ENCODE peak calls at places on chromosome 6, in four cellular contexts. One of them, this sample, is unnamed. For H3K27me3, the result is how much of the 10 kb centered on the place peaks cover.

GRCh38 chr6:16236648-16237199 is 1.7 kb upstream of the GMPR start:
- DNase-seq in heart right ventricle: no peak
- DNase-seq in bronchial epithelial cell: no peak
- DNase-seq in pancreas: no peak
- DNase-seq in this sample: peak

GRCh38 chr6:114167583-114168576 is 174.9 kb downstream of the HS3ST5 start:
- DNase-seq in pancreas: no peak
- DNase-seq in heart right ventricle: no peak
- DNase-seq in bronchial epithelial cell: no peak
- DNase-seq in this sample: no peak

GRCh38 chr6:90226257-90226656 is 70.4 kb downstream of the BACH2 start:
- DNase-seq in heart right ventricle: no peak
- DNase-seq in pancreas: no peak
- DNase-seq in bronchial epithelial cell: peak
- DNase-seq in this sample: no peak

GRCh38 chr6:82248233-82248735 is 740 bp upstream of the IBTK start:
- DNase-seq in heart right ventricle: no peak
- DNase-seq in bronchial epithelial cell: peak
- DNase-seq in pancreas: peak
- DNase-seq in this sample: no peak

GRCh38 chr6:53165333-53165732 is 16.7 kb upstream of the GCM1 start:
- DNase-seq in heart right ventricle: no peak
- DNase-seq in bronchial epithelial cell: no peak
- DNase-seq in pancreas: no peak
- DNase-seq in this sample: no peak

GRCh38 chr6:127554435-127555006 is 22.5 kb upstream of the C6orf58 start:
- DNase-seq in heart right ventricle: no peak
- DNase-seq in bronchial epithelial cell: peak
- DNase-seq in pancreas: peak
- DNase-seq in this sample: no peak

GRCh38 chr6:112040933-112041332 is 13.0 kb upstream of the CCN6 start:
- DNase-seq in bronchial epithelial cell: no peak
- DNase-seq in heart right ventricle: no peak
- DNase-seq in pancreas: no peak
- DNase-seq in this sample: no peak

GRCh38 chr6:3746119-3746691 is 5.3 kb downstream of the PXDC1 start:
- DNase-seq in heart right ventricle: no peak
- DNase-seq in bronchial epithelial cell: no peak
- DNase-seq in pancreas: no peak
- DNase-seq in this sample: no peak

GRCh38 chr6:107647439-107647948 is 157.6 kb downstream of the SOBP start:
- DNase-seq in bronchial epithelial cell: no peak
- DNase-seq in pancreas: no peak
- DNase-seq in heart right ventricle: no peak
- DNase-seq in this sample: no peak

GRCh38 chr6:3281669-3282460 is 23.1 kb downstream of the PSMG4 start:
- DNase-seq in pancreas: no peak
- DNase-seq in bronchial epithelial cell: peak
- DNase-seq in heart right ventricle: peak
- DNase-seq in this sample: peak

GRCh38 chr6:81381382-81381916 is 371.0 kb downstream of the TENT5A start:
- DNase-seq in pancreas: no peak
- DNase-seq in heart right ventricle: no peak
- DNase-seq in bronchial epithelial cell: no peak
- DNase-seq in this sample: no peak

GRCh38 chr6:79404677-79405076 is 132.6 kb downstream of the LCA5 start:
- DNase-seq in pancreas: no peak
- DNase-seq in heart right ventricle: no peak
- DNase-seq in bronchial epithelial cell: no peak
- DNase-seq in this sample: no peak

GRCh38 chr6:29388533-29388932 is 6.9 kb upstream of the OR12D2 start:
- DNase-seq in bronchial epithelial cell: no peak
- DNase-seq in pancreas: no peak
- DNase-seq in heart right ventricle: no peak
- DNase-seq in this sample: no peak

GRCh38 chr6:99282479-99283062 is 66.9 kb downstream of the FAXC start:
- DNase-seq in heart right ventricle: no peak
- DNase-seq in bronchial epithelial cell: peak
- DNase-seq in pancreas: no peak
- DNase-seq in this sample: no peak

GRCh38 chr6:10146723-10147451 is 268.0 kb downstream of the TFAP2A start:
- DNase-seq in pancreas: peak
- DNase-seq in bronchial epithelial cell: peak
- DNase-seq in heart right ventricle: peak
- DNase-seq in this sample: no peak

GRCh38 chr6:148868314-148868713 is 121.5 kb downstream of the UST start:
- DNase-seq in bronchial epithelial cell: no peak
- DNase-seq in pancreas: no peak
- DNase-seq in heart right ventricle: no peak
- DNase-seq in this sample: no peak

GRCh38 chr6:20266851-20267608 is 54.8 kb upstream of the MBOAT1 start:
- DNase-seq in heart right ventricle: no peak
- DNase-seq in pancreas: no peak
- DNase-seq in bronchial epithelial cell: peak
- DNase-seq in this sample: no peak

GRCh38 chr6:80969439-80969838 is 783.0 kb downstream of the TENT5A start:
- DNase-seq in pancreas: no peak
- DNase-seq in heart right ventricle: no peak
- DNase-seq in bronchial epithelial cell: peak
- DNase-seq in this sample: no peak

GRCh38 chr6:147099974-147100373 is 104.2 kb upstream of the STXBP5 start:
- DNase-seq in heart right ventricle: no peak
- DNase-seq in pancreas: no peak
- DNase-seq in bronchial epithelial cell: no peak
- DNase-seq in this sample: peak

GRCh38 chr6:153804755-153805330 is 234.2 kb upstream of the OPRM1 start:
- DNase-seq in heart right ventricle: no peak
- DNase-seq in pancreas: no peak
- DNase-seq in bronchial epithelial cell: no peak
- DNase-seq in this sample: no peak

GRCh38 chr6:151485616-151486015 is 8.2 kb upstream of the CCDC170 start:
- DNase-seq in heart right ventricle: no peak
- DNase-seq in pancreas: no peak
- DNase-seq in bronchial epithelial cell: peak
- DNase-seq in this sample: no peak

GRCh38 chr6:56475736-56476457 is 166.8 kb downstream of the DST start:
- DNase-seq in pancreas: peak
- DNase-seq in bronchial epithelial cell: no peak
- DNase-seq in heart right ventricle: peak
- DNase-seq in this sample: no peak

GRCh38 chr6:52325695-52326471 is 36.1 kb upstream of the PAQR8 start:
- DNase-seq in heart right ventricle: no peak
- DNase-seq in pancreas: no peak
- DNase-seq in bronchial epithelial cell: no peak
- DNase-seq in this sample: no peak

GRCh38 chr6:113476937-113477839 is 380.0 kb upstream of the MARCKS start:
- DNase-seq in heart right ventricle: no peak
- DNase-seq in bronchial epithelial cell: peak
- DNase-seq in pancreas: no peak
- DNase-seq in this sample: no peak

GRCh38 chr6:157961829-157962228 is 19.8 kb upstream of the SYNJ2 start:
- DNase-seq in bronchial epithelial cell: no peak
- DNase-seq in heart right ventricle: no peak
- DNase-seq in pancreas: no peak
- DNase-seq in this sample: no peak

GRCh38 chr6:108434222-108434621 is 126.5 kb upstream of the FOXO3 start:
- DNase-seq in pancreas: no peak
- DNase-seq in heart right ventricle: no peak
- DNase-seq in bronchial epithelial cell: no peak
- DNase-seq in this sample: no peak

GRCh38 chr6:134004714-134005113 is 47.7 kb downstream of the SLC2A12 start:
- DNase-seq in pancreas: no peak
- DNase-seq in bronchial epithelial cell: no peak
- DNase-seq in heart right ventricle: no peak
- DNase-seq in this sample: no peak

GRCh38 chr6:4139272-4139671 is 3.9 kb upstream of the ECI2 start:
- DNase-seq in bronchial epithelial cell: peak
- DNase-seq in heart right ventricle: no peak
- DNase-seq in pancreas: no peak
- DNase-seq in this sample: no peak

GRCh38 chr6:170190046-170190445 is 100.8 kb downstream of the DLL1 start:
- DNase-seq in heart right ventricle: no peak
- DNase-seq in bronchial epithelial cell: no peak
- DNase-seq in pancreas: no peak
- DNase-seq in this sample: no peak

GRCh38 chr6:108263371-108263770 is 2.5 kb upstream of the SNX3 start:
- DNase-seq in pancreas: no peak
- DNase-seq in heart right ventricle: no peak
- DNase-seq in bronchial epithelial cell: no peak
- DNase-seq in this sample: no peak

GRCh38 chr6:1415416-1416063 is 26.2 kb downstream of the FOXF2 start:
- DNase-seq in bronchial epithelial cell: no peak
- DNase-seq in pancreas: no peak
- DNase-seq in heart right ventricle: no peak
- DNase-seq in this sample: no peak

GRCh38 chr6:85920782-85921181 is 278.1 kb upstream of the SYNCRIP start:
- DNase-seq in pancreas: peak
- DNase-seq in bronchial epithelial cell: peak
- DNase-seq in heart right ventricle: peak
- DNase-seq in this sample: no peak

GRCh38 chr6:17280552-17281090 is 540 bp upstream of the RBM24 start:
- DNase-seq in pancreas: peak
- DNase-seq in bronchial epithelial cell: no peak
- DNase-seq in heart right ventricle: peak
- DNase-seq in this sample: no peak

GRCh38 chr6:16158943-16159557 is 30.2 kb downstream of the MYLIP start:
- DNase-seq in heart right ventricle: no peak
- DNase-seq in bronchial epithelial cell: no peak
- DNase-seq in pancreas: no peak
- DNase-seq in this sample: no peak

GRCh38 chr6:92114091-92114490 is 1305.3 kb downstream of the EPHA7 start:
- DNase-seq in bronchial epithelial cell: no peak
- DNase-seq in pancreas: no peak
- DNase-seq in heart right ventricle: no peak
- DNase-seq in this sample: no peak

GRCh38 chr6:11978169-11978987 is 33.7 kb upstream of the HIVEP1 start:
- DNase-seq in pancreas: no peak
- DNase-seq in heart right ventricle: no peak
- DNase-seq in bronchial epithelial cell: no peak
- DNase-seq in this sample: no peak

GRCh38 chr6:30685977-30686907 is at the start of gene PPP1R18:
- DNase-seq in pancreas: peak
- DNase-seq in bronchial epithelial cell: peak
- DNase-seq in heart right ventricle: peak
- DNase-seq in this sample: no peak

GRCh38 chr6:37699138-37699766 is 1.6 kb upstream of the MDGA1 start:
- DNase-seq in bronchial epithelial cell: peak
- DNase-seq in pancreas: peak
- DNase-seq in heart right ventricle: no peak
- DNase-seq in this sample: no peak
- H3K27me3 ChIP-seq in bronchial epithelial cell: under half
- H3K27me3 ChIP-seq in pancreas: under half
- H3K27me3 ChIP-seq in heart right ventricle: under half
- H3K27me3 ChIP-seq in this sample: under half

GRCh38 chr6:142900467-142900961 is 44.5 kb downstream of the HIVEP2 start:
- DNase-seq in pancreas: no peak
- DNase-seq in heart right ventricle: peak
- DNase-seq in bronchial epithelial cell: no peak
- DNase-seq in this sample: no peak

GRCh38 chr6:142899101-142899760 is 45.7 kb downstream of the HIVEP2 start:
- DNase-seq in pancreas: no peak
- DNase-seq in heart right ventricle: no peak
- DNase-seq in bronchial epithelial cell: no peak
- DNase-seq in this sample: no peak

GRCh38 chr6:142901616-142902015 is 43.4 kb downstream of the HIVEP2 start:
- DNase-seq in pancreas: no peak
- DNase-seq in bronchial epithelial cell: no peak
- DNase-seq in heart right ventricle: no peak
- DNase-seq in this sample: no peak

GRCh38 chr6:142903806-142904205 is 41.2 kb downstream of the HIVEP2 start:
- DNase-seq in bronchial epithelial cell: peak
- DNase-seq in heart right ventricle: no peak
- DNase-seq in pancreas: no peak
- DNase-seq in this sample: no peak

DNA sequence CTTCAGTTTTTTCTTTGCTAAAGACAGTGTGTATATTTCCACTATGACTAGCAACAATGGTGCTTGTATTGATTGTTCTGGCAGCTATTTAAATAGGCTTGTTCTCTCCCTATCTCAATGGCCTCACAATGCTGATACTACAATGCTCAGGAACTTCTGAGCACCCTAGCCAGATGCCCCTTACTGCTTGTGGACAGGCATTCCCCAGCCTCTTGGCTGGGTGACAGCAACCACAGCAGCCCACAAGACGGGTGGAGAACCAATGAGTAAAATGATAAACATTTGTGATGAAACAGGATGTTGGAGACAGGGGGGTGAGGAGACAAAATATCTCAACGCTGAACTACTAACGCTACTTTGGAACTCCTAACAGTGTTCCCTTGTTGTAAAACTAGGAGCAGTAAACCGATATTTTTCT is 42.3 kb downstream of the HIVEP2 start:
- DNase-seq in pancreas: no peak
- DNase-seq in heart right ventricle: peak
- DNase-seq in bronchial epithelial cell: peak
- DNase-seq in this sample: peak
- H3K4me3 ChIP-seq in pancreas: no peak
- H3K4me3 ChIP-seq in heart right ventricle: no peak
- H3K4me3 ChIP-seq in bronchial epithelial cell: no peak
- H3K4me3 ChIP-seq in this sample: no peak

DNA sequence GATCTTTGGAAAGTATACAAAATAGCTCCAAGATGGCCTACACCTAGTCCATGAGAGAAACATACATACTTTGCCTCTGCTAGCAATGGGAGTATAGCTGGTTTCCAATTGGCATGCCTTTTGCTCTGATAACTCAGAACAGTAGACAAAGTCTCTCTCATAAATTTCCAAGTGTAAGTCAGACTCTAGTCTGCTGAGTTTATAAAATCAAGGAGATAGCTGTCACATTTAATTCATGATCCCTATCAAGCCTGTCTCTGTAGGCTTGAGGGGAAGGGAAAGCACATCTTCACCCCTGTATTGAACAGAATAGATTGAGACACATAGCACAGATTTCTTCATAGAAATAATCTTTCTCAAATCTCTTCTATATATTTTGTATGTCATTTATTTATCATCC is 87.8 kb upstream of the HTR1B start:
- DNase-seq in pancreas: no peak
- DNase-seq in bronchial epithelial cell: no peak
- DNase-seq in heart right ventricle: no peak
- DNase-seq in this sample: no peak
- TF ChIP-seq CTCF in pancreas: no peak
- TF ChIP-seq CTCF in bronchial epithelial cell: no peak
- TF ChIP-seq CTCF in heart right ventricle: no peak
- TF ChIP-seq CTCF in this sample: no peak

GRCh38 chr6:167122041-167122826 is 662 bp upstream of the CCR6 start:
- DNase-seq in bronchial epithelial cell: no peak
- DNase-seq in pancreas: no peak
- DNase-seq in heart right ventricle: no peak
- DNase-seq in this sample: no peak
- H3K27me3 ChIP-seq in bronchial epithelial cell: under half
- H3K27me3 ChIP-seq in pancreas: under half
- H3K27me3 ChIP-seq in heart right ventricle: under half
- H3K27me3 ChIP-seq in this sample: under half

GRCh38 chr6:7106215-7106751 is 1.5 kb upstream of the RREB1 start:
- DNase-seq in heart right ventricle: no peak
- DNase-seq in pancreas: no peak
- DNase-seq in bronchial epithelial cell: no peak
- DNase-seq in this sample: no peak
- H3K4me3 ChIP-seq in heart right ventricle: peak
- H3K4me3 ChIP-seq in pancreas: no peak
- H3K4me3 ChIP-seq in bronchial epithelial cell: no peak
- H3K4me3 ChIP-seq in this sample: peak

This sample was measured in BJ.